ENCODE peak calls at places on chromosomes 7 and 10, in ten cellular contexts. N is neural progenitor cell; E is pancreas; U is cardiac fibroblast; O is CD8-positive, alpha-beta T cell; F is natural killer cell; Y is CD4-positive, alpha-beta T cell; H is GM13976; V is GM06990; R is foreskin keratinocyte. L is an unnamed sample.

GRCh38 chr7:90626011-90626410 is 29.9 kb downstream of the CDK14 start:
- DNase-seq in F (no peak), O (no peak), E (no peak), R (peak), N (no peak), Y (no peak), H (no peak), U (peak), V (no peak), L (no peak)

GRCh38 chr10:42960491-42961155 is 116.2 kb upstream of the RET start:
- DNase-seq in V (no peak), Y (no peak), H (no peak), E (peak), F (no peak), O (no peak), U (peak), N (no peak), R (peak), L (peak)

GRCh38 chr10:47047577-47048532 is 136.6 kb downstream of the PTPN20 start:
- DNase-seq in Y (peak), H (peak), E (peak), V (peak), U (peak), N (peak), R (peak), F (peak), O (peak), L (peak)

GRCh38 chr10:50992972-50993766 is 81.1 kb upstream of the PRKG1 start:
- DNase-seq in N (peak), U (peak), H (no peak), R (peak), E (no peak), F (no peak), V (no peak), Y (no peak), O (no peak), L (no peak)

GRCh38 chr10:79404231-79404609 is 41.2 kb downstream of the ZCCHC24 start:
- DNase-seq in E (no peak), H (no peak), O (no peak), U (peak), Y (no peak), N (peak), V (no peak), F (no peak), R (no peak), L (no peak)

GRCh38 chr7:121510858-121511482 is 114.9 kb upstream of the FAM3C start:
- DNase-seq in U (no peak), E (no peak), O (no peak), R (peak), Y (no peak), V (no peak), F (no peak), N (peak), H (no peak), L (no peak)

GRCh38 chr7:128915271-128915819 is 4.8 kb upstream of the KCP start:
- DNase-seq in N (peak), E (no peak), H (peak), V (no peak), Y (no peak), F (no peak), O (no peak), U (no peak), R (no peak), L (no peak)

GRCh38 chr10:132570771-132571564 is 33.4 kb downstream of the INPP5A start:
- DNase-seq in N (peak), E (no peak), Y (no peak), V (peak), U (no peak), O (no peak), F (no peak), R (peak), H (peak), L (peak)

GRCh38 chr7:44157116-44158059 is 16.3 kb upstream of the MYL7 start:
- DNase-seq in H (peak), O (no peak), N (peak), Y (no peak), E (no peak), R (no peak), F (no peak), U (no peak), V (no peak), L (no peak)

GRCh38 chr7:44057849-44058758 is 7.3 kb downstream of the PGAM2 start:
- DNase-seq in F (no peak), U (no peak), E (no peak), N (no peak), Y (no peak), H (no peak), V (no peak), R (peak), O (no peak), L (peak)

GRCh38 chr7:55272328-55272727 is 92.8 kb upstream of the LANCL2 start:
- DNase-seq in V (no peak), E (no peak), F (no peak), R (no peak), U (no peak), N (no peak), H (no peak), O (no peak), Y (no peak), L (no peak)

GRCh38 chr7:85840532-85840931 is 653.7 kb upstream of the SEMA3D start:
- DNase-seq in H (no peak), F (no peak), U (peak), V (no peak), O (no peak), E (no peak), N (no peak), Y (no peak), R (no peak), L (no peak)

DNA sequence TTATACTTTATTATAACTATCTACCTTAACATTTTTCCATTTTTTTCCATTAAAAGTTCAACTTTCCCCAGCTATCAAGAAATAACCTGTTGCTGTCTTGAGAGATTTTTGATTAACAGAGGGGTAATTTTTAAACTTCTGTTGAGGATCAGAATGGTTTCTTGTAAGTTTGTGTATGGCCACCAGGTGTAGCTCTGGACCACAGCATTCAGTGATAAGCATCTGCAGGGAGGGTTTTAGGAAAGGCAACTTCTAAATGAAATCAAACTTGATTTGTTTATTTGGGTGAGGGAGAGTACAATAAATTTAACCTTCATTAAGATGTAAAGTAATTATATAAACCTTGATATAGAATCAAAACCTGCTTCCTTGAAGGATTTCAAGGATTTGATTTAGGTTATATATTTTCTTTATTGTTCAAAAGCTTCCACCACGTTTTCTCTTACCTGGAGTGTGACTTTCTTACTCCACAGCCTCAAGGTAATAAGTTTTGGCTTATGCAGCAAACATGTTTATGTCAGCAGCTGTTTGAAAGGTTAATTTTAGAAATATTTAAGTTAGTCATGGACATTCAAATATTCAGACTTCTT is 153.3 kb downstream of the STK31 start:
- DNase-seq in F (no peak), Y (no peak), H (peak), U (peak), N (peak), O (no peak), R (peak), V (no peak), E (no peak), L (no peak)
- TF ChIP-seq CTCF in F (peak), Y (no peak), H (peak), U (peak), N (peak), O (peak), R (peak), V (peak), E (no peak), L (peak)

GRCh38 chr10:28587270-28587969 is 54.5 kb downstream of the WAC start:
- DNase-seq in E (peak), H (no peak), Y (no peak), R (no peak), O (no peak), F (no peak), N (no peak), V (no peak), U (peak), L (no peak)

GRCh38 chr10:28592953-28593352 is 60.0 kb downstream of the WAC start:
- DNase-seq in N (no peak), Y (no peak), U (peak), O (no peak), E (no peak), R (peak), V (no peak), H (no peak), F (no peak), L (no peak)

GRCh38 chr10:28585076-28585475 is 52.2 kb downstream of the WAC start:
- DNase-seq in N (no peak), R (no peak), F (no peak), U (no peak), E (no peak), Y (no peak), H (no peak), V (no peak), O (no peak), L (no peak)

GRCh38 chr10:28586176-28586575 is 53.3 kb downstream of the WAC start:
- DNase-seq in V (no peak), F (no peak), R (no peak), O (no peak), H (no peak), N (no peak), E (no peak), U (no peak), Y (no peak), L (no peak)

DNA sequence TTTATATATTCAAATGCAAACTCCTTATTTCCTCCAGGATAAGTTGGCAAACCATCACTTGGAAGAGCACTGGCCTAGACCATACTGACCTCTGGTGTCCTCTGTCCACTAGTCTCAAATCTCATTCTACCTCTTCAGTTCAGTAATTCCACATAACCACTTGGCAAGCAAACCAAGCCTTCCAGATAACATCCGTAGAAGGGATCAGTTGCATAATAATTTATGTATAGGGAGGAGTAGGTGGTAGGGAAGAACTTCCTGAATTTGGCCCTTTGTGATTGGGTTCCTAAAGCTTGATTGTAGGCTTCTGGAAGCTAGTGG is 55.0 kb downstream of the WAC start:
- DNase-seq in Y (no peak), U (peak), N (no peak), H (no peak), R (no peak), F (no peak), O (no peak), V (no peak), E (no peak), L (no peak)
- TF ChIP-seq CTCF in Y (no peak), U (no peak), N (no peak), H (no peak), R (no peak), F (no peak), O (no peak), V (no peak), E (no peak), L (no peak)

GRCh38 chr10:108439397-108439796 is 1274.9 kb upstream of the SORCS1 start:
- DNase-seq in V (no peak), N (no peak), H (no peak), Y (no peak), E (no peak), F (no peak), O (no peak), R (no peak), U (peak), L (no peak)
- TF ChIP-seq CTCF in V (no peak), N (no peak), H (no peak), Y (no peak), E (no peak), F (no peak), O (no peak), R (no peak), U (no peak), L (no peak)

GRCh38 chr7:144747961-144748360 is 87.9 kb downstream of the TPK1 start:
- DNase-seq in H (no peak), E (no peak), R (no peak), U (peak), N (no peak), F (no peak), O (no peak), Y (no peak), V (no peak), L (no peak)
- TF ChIP-seq CTCF in H (no peak), E (no peak), R (no peak), U (no peak), N (no peak), F (no peak), O (no peak), Y (no peak), V (no peak), L (no peak)

GRCh38 chr10:73248259-73248724 is 1.2 kb upstream of the DNAJC9 start:
- DNase-seq in V (no peak), O (no peak), R (no peak), E (no peak), N (no peak), H (no peak), Y (no peak), F (no peak), U (no peak), L (no peak)

GRCh38 chr10:73252445-73253225 is at the start of gene MRPS16:
- DNase-seq in U (peak), O (peak), E (peak), R (peak), H (peak), F (peak), V (peak), N (peak), Y (peak), L (peak)

GRCh38 chr10:73247509-73248258 is 629 bp upstream of the DNAJC9 start:
- DNase-seq in H (peak), E (no peak), O (no peak), R (no peak), F (no peak), U (no peak), V (peak), N (no peak), Y (no peak), L (no peak)

GRCh38 chr10:73251683-73252444 is 580 bp downstream of the MRPS16 start:
- DNase-seq in U (no peak), F (no peak), O (no peak), Y (no peak), N (peak), V (peak), E (no peak), R (peak), H (no peak), L (no peak)

GRCh38 chr10:73253226-73253557 is 748 bp upstream of the MRPS16 start:
- DNase-seq in N (peak), R (no peak), V (no peak), Y (no peak), O (no peak), U (no peak), F (no peak), H (peak), E (no peak), L (peak)
- TF ChIP-seq CTCF in N (no peak), R (peak), V (no peak), Y (no peak), O (no peak), U (no peak), F (no peak), H (no peak), E (no peak), L (no peak)

DNA sequence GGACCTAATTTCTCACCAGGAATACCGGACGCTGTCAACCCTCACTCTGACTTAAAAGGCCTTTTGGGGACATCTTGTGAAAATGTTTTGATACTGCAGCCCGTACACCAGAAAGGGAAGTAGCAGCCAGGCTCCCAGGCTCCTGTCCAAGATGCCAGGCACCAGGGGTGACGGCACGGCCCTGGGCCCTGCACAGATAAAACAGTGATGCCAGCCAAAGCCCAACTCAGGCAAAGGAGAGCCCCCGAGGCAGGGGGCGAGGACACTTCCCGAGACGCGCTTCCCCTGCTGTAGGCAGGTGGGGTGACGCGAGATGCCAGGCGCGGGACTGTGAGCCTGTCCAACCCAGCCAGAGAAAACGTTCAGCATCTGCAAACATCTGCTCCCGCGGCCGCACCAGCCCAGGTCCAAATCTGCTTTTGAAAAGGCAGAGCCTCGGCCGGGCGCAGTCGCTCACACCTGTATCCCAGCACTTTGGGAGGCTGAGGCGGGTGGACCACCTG is 15.7 kb downstream of the ZFAND2A start:
- DNase-seq in E (peak), N (peak), Y (no peak), O (no peak), R (no peak), F (no peak), U (peak), V (no peak), H (peak), L (peak)
- TF ChIP-seq CTCF in E (peak), N (peak), Y (no peak), O (no peak), R (peak), F (no peak), U (no peak), V (peak), H (peak), L (peak)

L was measured in GM10248.